ENCODE peak calls at places on chromosomes 11 and 22, in four cellular contexts. N, Y, T and D are unnamed samples.

GRCh38 chr11:111602865-111603632 is 800 bp downstream of the SIK2 start:
- DNase-seq in N (peak), Y (no peak), T (no peak), D (no peak)

GRCh38 chr11:70471254-70471653 is 72.9 kb downstream of the CTTN start:
- DNase-seq in N (peak), Y (no peak), T (peak), D (no peak)

GRCh38 chr22:49934891-49935557 is 16.6 kb downstream of the CRELD2 start:
- DNase-seq in N (peak), Y (no peak), T (peak), D (no peak)

GRCh38 chr11:78655561-78655960 is 80.9 kb upstream of the NARS2 start:
- DNase-seq in N (no peak), Y (no peak), T (no peak), D (no peak)

GRCh38 chr11:9069861-9070470 is 21.4 kb downstream of the SCUBE2 start:
- DNase-seq in N (no peak), Y (no peak), T (no peak), D (no peak)

GRCh38 chr11:44078794-44079193 is 12.7 kb downstream of the ACCS start:
- DNase-seq in N (no peak), Y (no peak), T (no peak), D (no peak)

GRCh38 chr11:17682848-17683247 is 36.5 kb upstream of the MYOD1 start:
- DNase-seq in N (no peak), Y (no peak), T (no peak), D (no peak)

GRCh38 chr11:10382518-10382917 is 72.5 kb upstream of the AMPD3 start:
- DNase-seq in N (peak), Y (no peak), T (no peak), D (no peak)

GRCh38 chr11:120254788-120255518 is 15.0 kb downstream of the POU2F3 start:
- DNase-seq in N (no peak), Y (no peak), T (peak), D (no peak)

GRCh38 chr11:48014917-48015316 is 34.6 kb downstream of the PTPRJ start:
- DNase-seq in N (no peak), Y (no peak), T (no peak), D (peak)

GRCh38 chr22:33625959-33626358 is 294.3 kb downstream of the LARGE1 start:
- DNase-seq in N (no peak), Y (no peak), T (no peak), D (no peak)

GRCh38 chr11:38460901-38461300 is 1862.9 kb upstream of the RAG2 start:
- DNase-seq in N (no peak), Y (no peak), T (no peak), D (no peak)

GRCh38 chr11:121246021-121246768 is 46.4 kb upstream of the SC5D start:
- DNase-seq in N (peak), Y (no peak), T (no peak), D (no peak)

GRCh38 chr11:86132667-86133310 is 63.9 kb upstream of the PICALM start:
- DNase-seq in N (no peak), Y (no peak), T (no peak), D (no peak)

GRCh38 chr11:85464283-85464682 is 162.9 kb downstream of the DLG2 start:
- DNase-seq in N (no peak), Y (no peak), T (no peak), D (no peak)

GRCh38 chr11:28966951-28967350 is 858.8 kb downstream of the METTL15 start:
- DNase-seq in N (no peak), Y (no peak), T (no peak), D (no peak)

GRCh38 chr11:124195419-124195734 is 12.2 kb downstream of the OR10D3 start:
- DNase-seq in N (no peak), Y (no peak), T (no peak), D (no peak)

GRCh38 chr11:62669420-62670161 is 1.9 kb upstream of the UQCC3 start:
- DNase-seq in N (peak), Y (no peak), T (no peak), D (no peak)

GRCh38 chr11:121408830-121409229 is 43.3 kb upstream of the SORL1 start:
- DNase-seq in N (no peak), Y (no peak), T (no peak), D (no peak)

GRCh38 chr11:39443424-39444022 is 2015.9 kb downstream of the LRRC4C start:
- DNase-seq in N (no peak), Y (no peak), T (no peak), D (no peak)

GRCh38 chr11:61911701-61912529 is 5.5 kb downstream of the RAB3IL1 start:
- DNase-seq in N (no peak), Y (no peak), T (no peak), D (peak)

GRCh38 chr11:63489879-63490278 is 1.1 kb downstream of the PLAAT5 start:
- DNase-seq in N (no peak), Y (no peak), T (no peak), D (no peak)

GRCh38 chr11:9740202-9740881 is 76.5 kb downstream of the SWAP70 start:
- DNase-seq in N (no peak), Y (no peak), T (no peak), D (no peak)

GRCh38 chr22:28051787-28052356 is 132.8 kb upstream of the PITPNB start:
- DNase-seq in N (peak), Y (no peak), T (no peak), D (no peak)

GRCh38 chr11:44145011-44145777 is 49.7 kb downstream of the EXT2 start:
- DNase-seq in N (no peak), Y (no peak), T (no peak), D (no peak)

GRCh38 chr11:77074626-77075221 is 8.0 kb downstream of the CAPN5 start:
- DNase-seq in N (no peak), Y (no peak), T (no peak), D (no peak)

GRCh38 chr11:77071671-77072605 is 5.2 kb downstream of the CAPN5 start:
- DNase-seq in N (no peak), Y (no peak), T (no peak), D (peak)

GRCh38 chr11:77074205-77074604 is 7.4 kb downstream of the CAPN5 start:
- DNase-seq in N (no peak), Y (no peak), T (no peak), D (no peak)

GRCh38 chr11:77072851-77073327 is 6.1 kb downstream of the CAPN5 start:
- DNase-seq in N (no peak), Y (no peak), T (no peak), D (no peak)

GRCh38 chr11:77073328-77074001 is 6.7 kb downstream of the CAPN5 start:
- DNase-seq in N (peak), Y (no peak), T (no peak), D (no peak)
- TF ChIP-seq POLR2AphosphoS5 in N (no peak), Y (no peak), T (no peak), D (no peak)

GRCh38 chr11:35618497-35619029 is 303 bp downstream of the FJX1 start:
- DNase-seq in N (peak), Y (no peak), T (peak), D (no peak)
- TF ChIP-seq SPI1 in N (no peak), Y (no peak), T (no peak), D (no peak)

DNA sequence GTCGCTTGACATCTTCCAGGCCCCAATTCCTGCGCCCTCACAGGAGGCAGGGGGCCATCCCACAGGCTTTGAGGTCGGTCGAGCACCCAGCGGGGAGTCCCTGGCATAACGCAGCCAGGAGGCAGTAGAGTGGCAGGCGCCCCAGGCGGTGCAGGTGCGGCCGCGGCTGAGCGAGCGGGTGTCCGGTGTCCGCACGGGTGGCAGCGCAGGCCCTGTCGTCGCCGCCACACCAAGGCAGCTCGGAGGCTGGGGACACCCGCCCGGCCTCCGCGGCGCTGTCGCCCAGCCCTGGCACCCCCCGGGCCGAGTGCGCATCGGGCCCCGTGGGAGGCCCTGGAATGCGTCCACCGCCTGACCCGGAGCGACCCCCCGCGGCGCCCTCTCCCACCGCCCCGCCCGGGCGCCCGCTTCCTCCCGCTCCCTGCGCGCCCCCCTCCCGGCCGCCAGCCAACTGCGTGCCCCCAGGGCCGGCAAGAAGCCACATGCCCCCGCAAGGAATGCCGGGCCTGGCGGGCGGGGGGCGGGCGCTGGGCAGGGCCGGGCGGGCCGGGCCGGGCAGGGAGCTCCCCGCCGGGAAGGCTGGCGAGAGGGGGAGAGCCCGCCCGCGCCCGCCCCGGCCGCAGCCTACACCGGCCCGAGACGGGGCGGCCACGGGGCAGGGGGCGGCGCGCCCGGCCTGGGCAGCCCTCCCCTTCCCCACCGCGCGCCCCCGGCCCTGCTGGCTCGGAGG is 33.9 kb downstream of the PRDM11 start:
- DNase-seq in N (no peak), Y (no peak), T (no peak), D (no peak)
- TF ChIP-seq POLR2AphosphoS5 in N (no peak), Y (no peak), T (no peak), D (no peak)

GRCh38 chr22:30262917-30263741 is 3.5 kb downstream of the OSM start:
- DNase-seq in N (peak), Y (no peak), T (peak), D (no peak)
- TF ChIP-seq SPI1 in N (peak), Y (no peak), T (no peak), D (peak)

DNA sequence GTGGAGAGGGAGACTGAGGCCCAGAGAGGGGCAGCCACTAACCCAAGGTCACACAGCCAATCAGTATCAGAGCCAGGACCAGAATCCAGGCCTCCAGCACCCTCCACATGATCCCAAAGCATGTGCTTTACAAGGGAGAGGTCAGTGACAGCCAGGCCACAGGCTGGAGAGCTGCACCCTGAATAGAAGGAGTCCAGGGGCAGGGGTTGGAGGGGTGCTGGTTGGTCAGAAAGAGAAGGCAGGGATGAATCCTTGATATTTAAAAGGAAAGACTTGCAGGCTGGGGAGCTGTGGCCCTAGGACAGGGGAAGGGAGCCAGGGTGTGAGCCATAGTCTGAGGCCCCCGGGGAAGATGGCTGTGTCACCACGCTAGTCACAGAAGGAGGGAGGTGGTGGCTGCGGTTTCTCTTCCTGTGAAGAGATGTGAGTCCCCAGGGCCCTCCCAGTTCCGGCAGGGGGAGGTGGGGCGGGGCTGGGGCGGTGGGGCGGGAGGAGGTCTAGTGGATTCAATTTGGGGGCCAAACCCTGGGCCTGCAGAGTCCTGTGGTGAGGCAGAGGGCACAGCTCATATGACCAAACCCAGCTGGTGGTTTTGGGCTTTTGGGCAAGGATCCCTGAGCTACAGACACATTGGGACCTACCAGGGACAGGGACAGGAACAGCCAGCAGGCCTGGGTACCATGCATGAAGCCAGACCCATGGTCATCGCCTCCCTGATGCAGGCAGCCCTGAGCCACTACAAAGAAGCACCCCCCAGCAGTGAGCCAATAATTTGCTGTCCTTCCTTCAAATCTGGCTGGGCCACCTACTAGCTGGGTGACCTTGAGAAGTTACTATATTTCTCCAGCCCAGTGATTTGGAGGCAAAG is 14.0 kb downstream of the RAC2 start:
- DNase-seq in N (peak), Y (peak), T (peak), D (no peak)
- TF ChIP-seq POLR2AphosphoS5 in N (no peak), Y (peak), T (peak), D (peak)

GRCh38 chr11:3849297-3849874 is 6.1 kb upstream of the STIM1 start:
- DNase-seq in N (peak), Y (no peak), T (no peak), D (peak)
- TF ChIP-seq SPI1 in N (no peak), Y (no peak), T (no peak), D (no peak)

GRCh38 chr11:69321877-69322350 is 28.0 kb downstream of the MYEOV start:
- DNase-seq in N (no peak), Y (no peak), T (no peak), D (no peak)
- TF ChIP-seq POLR2AphosphoS5 in N (no peak), Y (no peak), T (no peak), D (no peak)

DNA sequence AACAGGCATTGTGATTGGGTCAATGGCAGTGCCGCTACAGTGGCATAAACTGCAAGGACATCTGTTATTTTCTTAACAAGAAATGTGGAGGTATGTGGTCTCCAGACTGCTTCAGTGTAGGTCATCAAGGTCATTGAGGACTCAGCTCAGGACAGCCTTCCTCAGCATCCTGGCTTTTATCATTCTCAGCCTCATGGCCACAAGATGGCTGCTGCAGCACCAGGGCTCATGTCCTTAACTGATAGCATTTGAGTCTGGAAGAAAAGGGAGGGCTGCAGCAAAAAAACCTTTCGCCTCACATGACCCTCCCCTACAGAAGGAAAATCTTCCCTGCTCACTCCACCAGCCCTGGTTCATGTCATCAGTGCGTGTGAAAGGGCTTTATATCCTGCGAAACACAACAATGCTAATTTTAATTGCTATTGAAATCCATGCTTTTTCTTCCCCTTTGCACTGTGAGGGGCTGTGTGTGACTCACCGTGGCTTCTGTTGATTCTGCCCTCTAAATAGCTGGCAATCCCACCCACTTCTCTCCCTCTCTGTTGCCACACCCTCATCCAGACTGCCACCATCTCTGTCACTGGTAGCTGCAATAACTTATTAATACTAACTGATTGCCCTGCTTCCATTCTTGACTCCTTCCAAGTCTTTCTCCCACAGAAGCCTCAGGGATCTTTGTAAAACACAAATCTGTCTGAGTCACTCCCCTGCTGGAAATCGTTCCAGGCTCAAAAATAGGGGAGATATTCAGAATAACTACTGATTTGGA is 43.8 kb downstream of the CHRDL2 start:
- DNase-seq in N (peak), Y (no peak), T (no peak), D (no peak)
- TF ChIP-seq SPI1 in N (no peak), Y (no peak), T (no peak), D (no peak)

GRCh38 chr11:45983471-45983845 is 61.0 kb downstream of the LARGE2 start:
- DNase-seq in N (no peak), Y (no peak), T (no peak), D (no peak)

GRCh38 chr11:45984192-45984591 is 61.7 kb downstream of the LARGE2 start:
- DNase-seq in N (no peak), Y (no peak), T (no peak), D (no peak)

GRCh38 chr11:45985212-45985611 is 62.8 kb downstream of the LARGE2 start:
- DNase-seq in N (no peak), Y (no peak), T (no peak), D (no peak)

DNA sequence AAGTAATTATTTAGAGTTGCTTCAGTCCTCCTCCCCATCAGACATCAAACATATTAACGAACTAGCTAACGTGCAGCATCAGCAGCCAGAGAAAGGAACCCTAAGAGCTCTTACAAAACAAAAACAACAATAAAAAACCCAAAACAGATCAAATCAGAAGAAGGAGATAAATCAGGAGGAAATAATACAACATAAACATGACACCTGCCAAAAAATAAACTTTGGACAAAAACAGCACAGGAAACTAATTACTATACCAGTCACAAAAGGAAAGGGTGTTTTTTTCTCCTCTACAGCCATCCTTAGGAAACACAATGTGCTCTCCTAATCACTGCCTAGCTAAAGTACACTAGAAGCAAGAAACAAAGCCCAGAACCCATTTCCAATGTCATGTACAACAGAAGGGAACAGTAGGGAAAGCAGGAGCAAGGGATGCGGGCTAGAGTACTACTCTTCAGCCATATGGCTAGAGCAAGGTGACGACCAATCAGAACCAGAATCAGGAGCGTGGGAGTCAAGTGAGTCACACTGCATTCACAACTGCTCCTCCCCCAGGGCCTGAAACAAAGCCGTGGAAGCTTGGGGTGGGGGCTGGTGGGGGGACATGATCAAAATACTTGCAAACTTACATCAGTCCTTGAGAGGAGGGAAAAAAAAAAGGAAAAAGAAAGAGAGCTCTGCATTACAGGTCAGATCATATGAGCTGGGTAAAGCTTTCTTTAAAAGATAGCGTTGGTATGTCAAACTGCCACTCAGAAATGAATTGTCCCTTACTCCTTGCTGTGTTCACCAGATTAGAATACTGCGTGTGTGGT is 60.4 kb downstream of the LARGE2 start:
- DNase-seq in N (peak), Y (no peak), T (no peak), D (no peak)
- TF ChIP-seq POLR2AphosphoS5 in N (no peak), Y (no peak), T (no peak), D (no peak)